ENCODE peak calls at places on chromosome 10, in ten cellular contexts. One of them, this sample, is unnamed.

GRCh38 chr10:3093996-3094395 is 26.6 kb downstream of the PFKP start:
- DNase-seq in B cell: no peak
- DNase-seq in astrocyte of the spinal cord: no peak
- DNase-seq in RWPE1: no peak
- DNase-seq in left cardiac atrium: no peak
- DNase-seq in activated CD4-positive, alpha-beta T cell treated with anti-CD3 and anti-CD28 coated beads, Interleukin-2, amount 10 ng/mL, durations not matched to agents 24 days and 14 days: no peak
- DNase-seq in AG08395: no peak
- DNase-seq in HCEC 1CT: no peak
- DNase-seq in EL: no peak
- DNase-seq in ureter: no peak
- DNase-seq in this sample: no peak

GRCh38 chr10:2111936-2112335 is 374.6 kb upstream of the ADARB2 start:
- DNase-seq in B cell: no peak
- DNase-seq in astrocyte of the spinal cord: peak
- DNase-seq in RWPE1: peak
- DNase-seq in left cardiac atrium: no peak
- DNase-seq in activated CD4-positive, alpha-beta T cell treated with anti-CD3 and anti-CD28 coated beads, Interleukin-2, amount 10 ng/mL, durations not matched to agents 24 days and 14 days: no peak
- DNase-seq in AG08395: no peak
- DNase-seq in HCEC 1CT: no peak
- DNase-seq in EL: no peak
- DNase-seq in ureter: no peak
- DNase-seq in this sample: no peak

GRCh38 chr10:111874586-111874985 is 309.0 kb downstream of the GPAM start:
- DNase-seq in B cell: no peak
- DNase-seq in astrocyte of the spinal cord: no peak
- DNase-seq in RWPE1: no peak
- DNase-seq in left cardiac atrium: no peak
- DNase-seq in activated CD4-positive, alpha-beta T cell treated with anti-CD3 and anti-CD28 coated beads, Interleukin-2, amount 10 ng/mL, durations not matched to agents 24 days and 14 days: no peak
- DNase-seq in AG08395: peak
- DNase-seq in HCEC 1CT: no peak
- DNase-seq in EL: no peak
- DNase-seq in ureter: no peak
- DNase-seq in this sample: no peak

GRCh38 chr10:116766241-116767198 is 24.2 kb upstream of the HSPA12A start:
- DNase-seq in B cell: no peak
- DNase-seq in astrocyte of the spinal cord: no peak
- DNase-seq in RWPE1: no peak
- DNase-seq in left cardiac atrium: no peak
- DNase-seq in activated CD4-positive, alpha-beta T cell treated with anti-CD3 and anti-CD28 coated beads, Interleukin-2, amount 10 ng/mL, durations not matched to agents 24 days and 14 days: no peak
- DNase-seq in AG08395: no peak
- DNase-seq in HCEC 1CT: no peak
- DNase-seq in EL: no peak
- DNase-seq in ureter: no peak
- DNase-seq in this sample: no peak

GRCh38 chr10:70751356-70751755 is 33.8 kb downstream of the TBATA start:
- DNase-seq in B cell: no peak
- DNase-seq in astrocyte of the spinal cord: no peak
- DNase-seq in RWPE1: no peak
- DNase-seq in left cardiac atrium: no peak
- DNase-seq in activated CD4-positive, alpha-beta T cell treated with anti-CD3 and anti-CD28 coated beads, Interleukin-2, amount 10 ng/mL, durations not matched to agents 24 days and 14 days: no peak
- DNase-seq in AG08395: no peak
- DNase-seq in HCEC 1CT: no peak
- DNase-seq in EL: no peak
- DNase-seq in ureter: no peak
- DNase-seq in this sample: no peak

GRCh38 chr10:63468947-63469346 is 3.2 kb upstream of the JMJD1C start:
- DNase-seq in B cell: no peak
- DNase-seq in astrocyte of the spinal cord: no peak
- DNase-seq in RWPE1: no peak
- DNase-seq in left cardiac atrium: no peak
- DNase-seq in activated CD4-positive, alpha-beta T cell treated with anti-CD3 and anti-CD28 coated beads, Interleukin-2, amount 10 ng/mL, durations not matched to agents 24 days and 14 days: no peak
- DNase-seq in AG08395: no peak
- DNase-seq in HCEC 1CT: no peak
- DNase-seq in EL: no peak
- DNase-seq in ureter: no peak
- DNase-seq in this sample: no peak

GRCh38 chr10:30434273-30435067 is 486 bp downstream of the MAP3K8 start:
- DNase-seq in B cell: peak
- DNase-seq in astrocyte of the spinal cord: peak
- DNase-seq in RWPE1: no peak
- DNase-seq in left cardiac atrium: peak
- DNase-seq in activated CD4-positive, alpha-beta T cell treated with anti-CD3 and anti-CD28 coated beads, Interleukin-2, amount 10 ng/mL, durations not matched to agents 24 days and 14 days: peak
- DNase-seq in AG08395: peak
- DNase-seq in HCEC 1CT: peak
- DNase-seq in EL: peak
- DNase-seq in ureter: peak
- DNase-seq in this sample: peak

GRCh38 chr10:113301342-113301984 is 251.4 kb upstream of the HABP2 start:
- DNase-seq in B cell: no peak
- DNase-seq in astrocyte of the spinal cord: no peak
- DNase-seq in RWPE1: no peak
- DNase-seq in left cardiac atrium: no peak
- DNase-seq in activated CD4-positive, alpha-beta T cell treated with anti-CD3 and anti-CD28 coated beads, Interleukin-2, amount 10 ng/mL, durations not matched to agents 24 days and 14 days: no peak
- DNase-seq in AG08395: no peak
- DNase-seq in HCEC 1CT: no peak
- DNase-seq in EL: no peak
- DNase-seq in ureter: no peak
- DNase-seq in this sample: no peak

GRCh38 chr10:122590158-122590557 is 29.6 kb downstream of the DMBT1 start:
- DNase-seq in B cell: no peak
- DNase-seq in astrocyte of the spinal cord: no peak
- DNase-seq in RWPE1: no peak
- DNase-seq in left cardiac atrium: no peak
- DNase-seq in activated CD4-positive, alpha-beta T cell treated with anti-CD3 and anti-CD28 coated beads, Interleukin-2, amount 10 ng/mL, durations not matched to agents 24 days and 14 days: no peak
- DNase-seq in AG08395: no peak
- DNase-seq in HCEC 1CT: no peak
- DNase-seq in EL: no peak
- DNase-seq in ureter: no peak
- DNase-seq in this sample: no peak

This sample was measured in IMR-90.